ENCODE peak calls at places on chromosomes 3 and 15, in nine cellular contexts. H is CD8-positive, alpha-beta T cell; Z is astrocyte of the cerebellum; B is fibroblast of the aortic adventitia; G is A549; Y is cardiac muscle cell; U is transverse colon; T is mammary epithelial cell; C is spleen. O is an unnamed sample.

GRCh38 chr3:43499256-43499655 is 122.6 kb downstream of the ANO10 start:
- DNase-seq in H (no peak), U (no peak), Z (no peak), C (no peak), G (no peak), Y (no peak), T (no peak), B (no peak), O (no peak)

GRCh38 chr3:172291650-172292049 is 156.6 kb downstream of the GHSR start:
- DNase-seq in Z (no peak), U (no peak), T (no peak), B (no peak), H (no peak), C (no peak), G (no peak), Y (no peak), O (no peak)

GRCh38 chr3:50010959-50011358 is 71.0 kb downstream of the RBM6 start:
- DNase-seq in B (peak; percentile 14), C (no peak), Z (no peak), U (no peak), Y (no peak), G (no peak), H (no peak), T (peak; percentile 45), O (no peak)

GRCh38 chr15:75109021-75109690 is 85.8 kb downstream of the PPCDC start:
- DNase-seq in U (no peak), Y (no peak), C (no peak), B (no peak), G (no peak), Z (no peak), T (no peak), H (no peak), O (no peak)

GRCh38 chr3:177522051-177522450 is 324.8 kb upstream of the TBL1XR1 start:
- DNase-seq in Y (no peak), B (no peak), H (no peak), T (no peak), C (no peak), Z (no peak), G (no peak), U (no peak), O (no peak)

GRCh38 chr15:63473999-63474809 is 30.2 kb upstream of the USP3 start:
- DNase-seq in C (peak; percentile 77), T (peak; percentile 90), U (peak; percentile 74), Y (peak; percentile 67), H (peak; percentile 59), Z (peak; percentile 64), B (peak; percentile 72), G (no peak), O (no peak)

GRCh38 chr15:85404922-85405293 is 24.5 kb downstream of the AKAP13 start:
- DNase-seq in T (peak; percentile 64), B (peak; percentile 76), Z (peak; percentile 43), G (no peak), U (no peak), Y (no peak), H (no peak), C (no peak), O (no peak)

GRCh38 chr3:157201648-157202278 is 41.8 kb upstream of the CCNL1 start:
- DNase-seq in B (peak; percentile 76), C (no peak), Y (peak; percentile 74), U (no peak), Z (peak; percentile 44), H (no peak), T (peak; percentile 28), G (peak; percentile 57), O (no peak)

GRCh38 chr3:60935709-60936108 is 315.5 kb downstream of the FHIT start:
- DNase-seq in Z (no peak), Y (peak; percentile 19), G (no peak), H (no peak), U (no peak), B (peak; percentile 16), C (no peak), T (peak; percentile 82), O (no peak)

DNA sequence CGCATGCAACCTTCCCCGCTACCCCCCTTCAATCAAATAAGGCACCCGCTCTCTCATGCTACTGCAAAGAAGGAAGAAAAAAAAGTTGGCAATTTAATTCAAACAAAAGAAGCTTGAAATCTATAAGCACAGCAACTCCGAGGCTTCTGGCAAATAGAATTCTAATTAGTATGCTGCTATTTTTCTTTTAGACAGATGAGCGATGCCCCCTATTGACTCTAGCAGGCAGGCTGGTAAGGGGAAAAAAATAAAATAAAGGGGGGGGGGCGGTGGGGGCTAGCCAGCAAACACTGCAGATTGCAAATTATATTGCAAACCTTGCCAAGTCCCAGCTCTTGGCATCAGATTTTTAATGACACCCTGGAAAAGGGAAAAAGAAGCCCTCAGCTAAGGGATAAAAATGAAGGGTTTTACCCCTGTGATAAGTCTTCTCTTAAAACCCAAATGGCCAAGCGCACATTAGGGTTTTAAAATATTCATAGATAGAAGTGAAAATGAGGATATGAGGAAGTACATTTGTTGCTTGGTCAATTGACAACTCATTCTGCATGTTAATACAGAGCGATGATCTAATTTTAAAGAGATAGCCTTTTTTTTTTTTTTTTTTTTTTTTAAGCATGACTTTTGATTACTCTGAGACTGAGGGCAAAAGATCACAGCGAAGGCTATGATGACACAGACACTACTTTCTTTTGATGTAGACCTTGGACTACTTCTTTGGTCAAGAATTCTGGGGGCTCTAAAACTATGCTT is 255.3 kb downstream of the NR2F2 start:
- DNase-seq in H (no peak), Z (no peak), T (no peak), Y (peak; percentile 40), C (no peak), G (no peak), U (no peak), B (peak; percentile 14), O (no peak)
- TF ChIP-seq CTCF in H (no peak), Z (peak; percentile 30), T (peak; percentile 39), Y (peak; percentile 40), C (no peak), G (no peak), U (no peak), B (peak; percentile 26), O (no peak)

GRCh38 chr3:13307041-13307440 is 113.1 kb downstream of the NUP210 start:
- DNase-seq in Y (no peak), T (no peak), G (no peak), C (peak; percentile 27), Z (no peak), B (no peak), H (no peak), U (no peak), O (no peak)

GRCh38 chr3:13309004-13309403 is 111.1 kb downstream of the NUP210 start:
- DNase-seq in C (peak; percentile 49), Z (no peak), B (no peak), G (no peak), U (no peak), H (no peak), T (no peak), Y (no peak), O (no peak)

GRCh38 chr3:13303410-13303809 is 116.7 kb downstream of the NUP210 start:
- DNase-seq in U (no peak), Z (no peak), Y (peak; percentile 13), T (no peak), H (no peak), G (no peak), B (peak; percentile 20), C (peak; percentile 44), O (no peak)

GRCh38 chr3:13305623-13306022 is 114.5 kb downstream of the NUP210 start:
- DNase-seq in G (no peak), Y (no peak), T (no peak), B (no peak), U (no peak), C (peak; percentile 51), Z (no peak), H (no peak), O (no peak)

DNA sequence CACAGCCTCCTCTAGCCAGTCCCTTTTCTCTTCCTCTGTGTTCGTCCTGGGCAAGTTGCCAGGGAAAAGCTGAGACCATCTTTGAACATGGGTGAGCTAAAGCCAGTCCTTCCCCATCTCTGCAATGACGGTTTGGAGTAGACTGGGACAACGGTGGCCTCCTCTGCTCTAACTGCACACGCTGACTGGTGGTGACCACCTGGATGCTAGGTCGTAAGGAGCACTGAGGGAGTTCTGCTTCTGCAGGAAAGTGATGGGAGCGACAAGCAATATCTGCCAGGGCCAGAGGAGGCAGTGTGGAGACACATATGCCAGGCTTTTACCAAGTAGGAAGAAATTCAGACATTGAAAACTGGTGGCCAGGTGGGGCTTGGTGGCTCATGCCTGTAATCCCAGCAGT is 111.7 kb downstream of the NUP210 start:
- DNase-seq in H (peak; percentile 54), Z (no peak), U (peak; percentile 31), G (peak; percentile 80), C (peak; percentile 66), T (peak; percentile 18), Y (peak; percentile 38), B (peak; percentile 25), O (peak; percentile 71)
- TF ChIP-seq CTCF in H (peak; percentile 44), Z (peak; percentile 45), U (peak; percentile 42), G (peak; percentile 45), C (peak; percentile 44), T (peak; percentile 51), Y (peak; percentile 54), B (peak; percentile 35), O (peak; percentile 56)

GRCh38 chr3:155585384-155585783 is 159.5 kb downstream of the PLCH1 start:
- DNase-seq in B (no peak), Y (no peak), T (no peak), C (no peak), Z (no peak), U (no peak), H (no peak), G (no peak), O (no peak)
- TF ChIP-seq CTCF in B (no peak), Y (no peak), T (no peak), C (no peak), Z (no peak), U (no peak), H (no peak), G (no peak), O (no peak)

GRCh38 chr3:13877911-13878710 is 1.8 kb downstream of the WNT7A start:
- DNase-seq in C (no peak), Z (no peak), G (no peak), T (no peak), Y (no peak), B (no peak), U (no peak), H (no peak), O (peak; percentile 33)
- TF ChIP-seq CTCF in C (no peak), Z (no peak), G (no peak), T (no peak), Y (no peak), B (no peak), U (no peak), H (no peak), O (no peak)

O was measured in endothelial cell.